ENCODE peak calls at places on chromosomes 5 and 9, in four cellular contexts. C, L, Z and M are unnamed samples.

GRCh38 chr5:158152151-158152550 is 293.2 kb upstream of the CLINT1 start:
- DNase-seq in L (no peak), C (no peak), Z (no peak), M (no peak)

GRCh38 chr5:149380466-149381121 is 1.5 kb upstream of the IL17B start:
- DNase-seq in Z (no peak), C (no peak), L (no peak), M (no peak)

GRCh38 chr5:137231535-137231934 is 267.6 kb downstream of the SPOCK1 start:
- DNase-seq in L (no peak), C (peak), Z (peak), M (no peak)

GRCh38 chr9:123044556-123044955 is 11.1 kb downstream of the GPR21 start:
- DNase-seq in L (no peak), Z (no peak), C (no peak), M (no peak)

GRCh38 chr9:95822583-95823431 is 52.7 kb upstream of the ERCC6L2 start:
- DNase-seq in Z (peak), L (no peak), C (peak), M (no peak)

GRCh38 chr5:135122797-135123196 is 88.8 kb upstream of the PITX1 start:
- DNase-seq in Z (no peak), L (no peak), C (no peak), M (no peak)

GRCh38 chr9:129988607-129989361 is 54.2 kb downstream of the FNBP1 start:
- DNase-seq in Z (no peak), C (no peak), L (no peak), M (no peak)

GRCh38 chr9:82972446-82972845 is 90.5 kb downstream of the RASEF start:
- DNase-seq in Z (no peak), C (no peak), L (no peak), M (no peak)

GRCh38 chr9:130995399-130995941 is 13.5 kb upstream of the LAMC3 start:
- DNase-seq in Z (peak), C (peak), L (no peak), M (no peak)

GRCh38 chr5:463952-464351 is 21.0 kb downstream of the EXOC3 start:
- DNase-seq in Z (no peak), L (no peak), C (no peak), M (no peak)

GRCh38 chr5:38556599-38557308 is at the start of gene LIFR:
- DNase-seq in L (peak), Z (peak), C (peak), M (peak)

GRCh38 chr5:1161832-1162229 is 39.6 kb upstream of the SLC6A19 start:
- DNase-seq in L (no peak), Z (peak), C (no peak), M (no peak)

GRCh38 chr9:1018121-1018520 is 32.0 kb upstream of the DMRT2 start:
- DNase-seq in C (no peak), Z (peak), L (no peak), M (no peak)

GRCh38 chr9:98234231-98234825 is 21.1 kb downstream of the TBC1D2 start:
- DNase-seq in Z (no peak), C (no peak), L (no peak), M (no peak)
- TF ChIP-seq CTCF in Z (peak), C (no peak), L (no peak), M (no peak)

DNA sequence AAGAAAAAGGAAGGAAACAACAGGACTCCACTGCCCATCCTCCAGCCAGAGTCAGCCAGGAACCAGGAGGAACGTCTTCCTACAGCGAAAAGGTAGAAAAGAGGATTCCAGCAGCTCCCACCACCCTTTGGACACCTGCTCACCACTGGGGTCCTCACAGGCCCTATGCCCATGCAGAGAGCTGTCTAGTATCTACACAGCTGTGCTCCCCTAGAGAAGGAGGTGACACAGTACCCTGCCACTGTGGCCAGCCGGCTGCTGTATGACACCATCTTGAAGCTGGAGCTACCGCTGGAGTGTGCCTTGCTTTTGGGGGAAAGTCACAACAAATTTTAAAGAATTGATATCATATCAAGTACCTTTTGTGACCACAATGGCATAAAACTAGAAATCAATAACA is 92.6 kb downstream of the GTF3C4 start:
- DNase-seq in C (no peak), Z (no peak), L (peak), M (peak)
- TF ChIP-seq CTCF in C (no peak), Z (no peak), L (no peak), M (no peak)

DNA sequence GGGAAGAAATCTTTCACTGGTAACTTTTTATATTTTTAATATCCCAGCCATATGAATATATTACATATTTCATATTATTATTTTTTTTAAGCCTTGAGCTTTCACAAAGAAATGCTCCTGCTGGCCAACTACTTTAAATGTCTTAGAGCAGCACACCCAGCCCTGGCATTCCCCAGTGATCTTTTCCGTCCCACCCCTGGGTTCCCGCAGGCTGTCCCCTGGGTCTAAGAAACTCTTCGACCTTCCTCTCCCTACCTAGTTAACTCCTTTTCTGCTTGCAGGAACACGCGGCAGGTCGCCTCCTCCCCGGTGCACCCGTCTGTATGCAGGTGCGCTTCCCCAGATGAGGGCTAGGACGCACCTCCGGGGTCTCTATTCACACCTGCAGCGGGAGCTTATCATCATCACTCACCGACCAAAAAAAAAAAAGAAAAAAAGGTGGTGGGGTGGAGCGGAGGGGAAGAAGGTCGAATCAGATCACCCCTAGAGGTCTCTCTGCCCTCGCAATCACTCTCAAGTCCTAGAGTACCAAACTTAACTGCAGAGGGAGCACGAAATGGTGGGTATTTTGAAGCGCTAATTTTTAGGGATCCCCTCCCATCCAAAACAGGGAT is 696 bp downstream of the ZFP62 start:
- DNase-seq in L (no peak), C (peak), Z (peak), M (no peak)
- TF ChIP-seq CTCF in L (peak), C (peak), Z (peak), M (no peak)

DNA sequence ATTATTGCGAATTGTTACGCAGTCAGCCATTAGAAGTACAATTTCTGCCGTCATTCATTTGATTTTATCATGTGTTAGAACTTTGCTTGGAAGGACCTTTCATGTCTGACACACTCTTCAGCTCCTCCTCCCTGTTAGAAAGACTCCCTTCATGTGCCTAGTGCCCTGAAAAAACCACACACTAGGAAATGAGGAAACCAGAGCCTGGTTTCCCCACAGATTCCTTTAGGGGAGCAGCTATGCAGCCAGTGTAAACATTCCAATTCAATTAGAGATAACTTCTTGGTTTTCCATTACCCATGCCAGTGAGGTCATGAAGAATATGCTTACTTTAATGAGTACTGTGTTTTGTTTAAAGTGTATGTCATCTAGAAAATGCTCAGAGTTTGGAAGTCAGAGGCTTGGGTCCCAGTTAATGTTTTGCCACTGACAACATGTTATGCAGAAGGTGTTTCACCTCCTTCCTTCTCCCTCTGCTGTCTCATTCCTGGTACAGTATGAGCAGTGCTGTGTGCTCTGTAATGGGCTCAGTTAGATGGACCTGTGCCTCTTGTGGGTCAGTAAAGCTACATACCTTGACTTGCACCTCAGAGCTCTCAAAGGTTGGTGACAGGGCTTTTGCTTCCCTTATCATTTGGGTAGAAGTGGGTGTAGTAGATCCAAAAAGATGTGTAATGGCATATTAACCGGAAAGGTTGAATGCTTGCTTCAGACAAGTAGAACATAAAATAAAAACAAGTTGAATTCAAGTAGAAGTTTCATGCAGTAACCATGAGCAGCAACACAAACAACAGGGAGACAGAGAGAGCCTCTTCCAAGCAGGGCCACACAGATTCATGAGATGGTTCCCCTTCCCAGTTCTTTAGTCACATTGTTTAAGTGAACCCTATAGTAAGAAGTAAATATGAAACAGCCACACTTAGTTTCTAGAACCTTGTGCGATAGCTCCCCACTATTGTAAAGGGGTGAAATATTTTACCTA is 52.6 kb upstream of the TNFAIP8 start:
- DNase-seq in C (peak), L (no peak), Z (peak), M (no peak)
- TF ChIP-seq CTCF in C (peak), L (peak), Z (no peak), M (no peak)

GRCh38 chr5:140075371-140075770 is 32.3 kb upstream of the NRG2 start:
- DNase-seq in Z (peak), L (no peak), C (no peak), M (no peak)
- TF ChIP-seq CTCF in Z (peak), L (peak), C (no peak), M (peak)

GRCh38 chr9:121838757-121839669 is 187.6 kb downstream of the DAB2IP start:
- DNase-seq in C (no peak), Z (no peak), L (peak), M (peak)
- TF ChIP-seq CTCF in C (peak), Z (no peak), L (peak), M (no peak)